ENCODE peak calls at places on chromosomes 6 and 20, in seven cellular contexts. One of them, this sample, is unnamed.

GRCh38 chr20:19828233-19828632 is 70.2 kb downstream of the RIN2 start:
- DNase-seq in right lobe of liver: no peak
- DNase-seq in cardiac fibroblast: peak; percentile 67
- DNase-seq in lower leg skin: no peak
- DNase-seq in psoas muscle: no peak
- DNase-seq in foreskin fibroblast: peak; percentile 23
- DNase-seq in GM23338: no peak
- DNase-seq in this sample: no peak

GRCh38 chr6:32984639-32985389 is 16.4 kb downstream of the BRD2 start:
- DNase-seq in right lobe of liver: peak; percentile 89
- DNase-seq in cardiac fibroblast: peak; percentile 89
- DNase-seq in lower leg skin: peak; percentile 88
- DNase-seq in psoas muscle: peak; percentile 93
- DNase-seq in foreskin fibroblast: peak; percentile 91
- DNase-seq in GM23338: peak; percentile 97
- DNase-seq in this sample: peak; percentile 94

GRCh38 chr6:111950661-111951426 is 77.6 kb upstream of the FYN start:
- DNase-seq in right lobe of liver: no peak
- DNase-seq in cardiac fibroblast: peak; percentile 52
- DNase-seq in lower leg skin: no peak
- DNase-seq in psoas muscle: no peak
- DNase-seq in foreskin fibroblast: peak; percentile 74
- DNase-seq in GM23338: no peak
- DNase-seq in this sample: peak; percentile 11

GRCh38 chr20:12252793-12253192 is 335.1 kb downstream of the BTBD3 start:
- DNase-seq in right lobe of liver: no peak
- DNase-seq in cardiac fibroblast: no peak
- DNase-seq in lower leg skin: no peak
- DNase-seq in psoas muscle: no peak
- DNase-seq in foreskin fibroblast: no peak
- DNase-seq in GM23338: peak; percentile 77
- DNase-seq in this sample: no peak

GRCh38 chr6:129863664-129864063 is 2.5 kb upstream of the TMEM244 start:
- DNase-seq in right lobe of liver: no peak
- DNase-seq in cardiac fibroblast: peak; percentile 83
- DNase-seq in lower leg skin: no peak
- DNase-seq in psoas muscle: no peak
- DNase-seq in foreskin fibroblast: peak; percentile 80
- DNase-seq in GM23338: no peak
- DNase-seq in this sample: no peak

GRCh38 chr6:2542858-2543218 is 207.9 kb downstream of the MYLK4 start:
- DNase-seq in right lobe of liver: no peak
- DNase-seq in cardiac fibroblast: peak; percentile 69
- DNase-seq in lower leg skin: no peak
- DNase-seq in psoas muscle: no peak
- DNase-seq in foreskin fibroblast: peak; percentile 41
- DNase-seq in GM23338: no peak
- DNase-seq in this sample: no peak

GRCh38 chr6:2976060-2976459 is 4.7 kb upstream of the SERPINB6 start:
- DNase-seq in right lobe of liver: no peak
- DNase-seq in cardiac fibroblast: no peak
- DNase-seq in lower leg skin: no peak
- DNase-seq in psoas muscle: no peak
- DNase-seq in foreskin fibroblast: no peak
- DNase-seq in GM23338: no peak
- DNase-seq in this sample: no peak

GRCh38 chr6:36973647-36974046 is 12.3 kb downstream of the MTCH1 start:
- DNase-seq in right lobe of liver: no peak
- DNase-seq in cardiac fibroblast: no peak
- DNase-seq in lower leg skin: no peak
- DNase-seq in psoas muscle: no peak
- DNase-seq in foreskin fibroblast: no peak
- DNase-seq in GM23338: no peak
- DNase-seq in this sample: no peak

GRCh38 chr6:3377536-3378397 is 79.1 kb downstream of the SLC22A23 start:
- DNase-seq in right lobe of liver: no peak
- DNase-seq in cardiac fibroblast: peak; percentile 73
- DNase-seq in lower leg skin: peak; percentile 45
- DNase-seq in psoas muscle: no peak
- DNase-seq in foreskin fibroblast: no peak
- DNase-seq in GM23338: no peak
- DNase-seq in this sample: no peak

GRCh38 chr20:21677781-21678180 is 27.7 kb upstream of the PAX1 start:
- DNase-seq in right lobe of liver: no peak
- DNase-seq in cardiac fibroblast: no peak
- DNase-seq in lower leg skin: no peak
- DNase-seq in psoas muscle: no peak
- DNase-seq in foreskin fibroblast: no peak
- DNase-seq in GM23338: no peak
- DNase-seq in this sample: no peak

GRCh38 chr20:21681219-21681931 is 24.1 kb upstream of the PAX1 start:
- DNase-seq in right lobe of liver: no peak
- DNase-seq in cardiac fibroblast: no peak
- DNase-seq in lower leg skin: peak; percentile 69
- DNase-seq in psoas muscle: peak; percentile 78
- DNase-seq in foreskin fibroblast: no peak
- DNase-seq in GM23338: no peak
- DNase-seq in this sample: no peak

GRCh38 chr20:21684671-21685070 is 20.8 kb upstream of the PAX1 start:
- DNase-seq in right lobe of liver: no peak
- DNase-seq in cardiac fibroblast: no peak
- DNase-seq in lower leg skin: no peak
- DNase-seq in psoas muscle: no peak
- DNase-seq in foreskin fibroblast: no peak
- DNase-seq in GM23338: peak; percentile 63
- DNase-seq in this sample: no peak

GRCh38 chr20:21681932-21682318 is 23.5 kb upstream of the PAX1 start:
- DNase-seq in right lobe of liver: no peak
- DNase-seq in cardiac fibroblast: no peak
- DNase-seq in lower leg skin: no peak
- DNase-seq in psoas muscle: no peak
- DNase-seq in foreskin fibroblast: no peak
- DNase-seq in GM23338: no peak
- DNase-seq in this sample: no peak

GRCh38 chr20:21682576-21682975 is 22.9 kb upstream of the PAX1 start:
- DNase-seq in right lobe of liver: no peak
- DNase-seq in cardiac fibroblast: no peak
- DNase-seq in lower leg skin: peak; percentile 43
- DNase-seq in psoas muscle: peak; percentile 62
- DNase-seq in foreskin fibroblast: no peak
- DNase-seq in GM23338: no peak
- DNase-seq in this sample: no peak
- H3K4me3 ChIP-seq in right lobe of liver: no peak overlapping the region
- H3K4me3 ChIP-seq in cardiac fibroblast: no peak overlapping the region
- H3K4me3 ChIP-seq in lower leg skin: no peak overlapping the region
- H3K4me3 ChIP-seq in psoas muscle: no peak overlapping the region
- H3K4me3 ChIP-seq in foreskin fibroblast: no peak overlapping the region
- H3K4me3 ChIP-seq in GM23338: no peak overlapping the region
- H3K4me3 ChIP-seq in this sample: no peak overlapping the region

GRCh38 chr6:109441069-109441816 is 719 bp downstream of the SMPD2 start:
- DNase-seq in right lobe of liver: peak; percentile 58
- DNase-seq in cardiac fibroblast: peak; percentile 65
- DNase-seq in lower leg skin: peak; percentile 54
- DNase-seq in psoas muscle: peak; percentile 73
- DNase-seq in foreskin fibroblast: peak; percentile 69
- DNase-seq in GM23338: peak; percentile 83
- DNase-seq in this sample: no peak
- TF ChIP-seq CTCF in right lobe of liver: no peak
- TF ChIP-seq CTCF in cardiac fibroblast: peak; percentile 7
- TF ChIP-seq CTCF in lower leg skin: no peak
- TF ChIP-seq CTCF in psoas muscle: no peak
- TF ChIP-seq CTCF in foreskin fibroblast: no peak
- TF ChIP-seq CTCF in GM23338: no peak
- TF ChIP-seq CTCF in this sample: peak; percentile 47

GRCh38 chr6:18444176-18444575 is 57.0 kb downstream of the RNF144B start:
- DNase-seq in right lobe of liver: no peak
- DNase-seq in cardiac fibroblast: no peak
- DNase-seq in lower leg skin: no peak
- DNase-seq in psoas muscle: no peak
- DNase-seq in foreskin fibroblast: no peak
- DNase-seq in GM23338: no peak
- DNase-seq in this sample: no peak
- H3K4me3 ChIP-seq in right lobe of liver: no peak overlapping the region
- H3K4me3 ChIP-seq in cardiac fibroblast: no peak overlapping the region
- H3K4me3 ChIP-seq in lower leg skin: no peak overlapping the region
- H3K4me3 ChIP-seq in psoas muscle: no peak overlapping the region
- H3K4me3 ChIP-seq in foreskin fibroblast: no peak overlapping the region
- H3K4me3 ChIP-seq in GM23338: no peak overlapping the region
- H3K4me3 ChIP-seq in this sample: no peak overlapping the region

DNA sequence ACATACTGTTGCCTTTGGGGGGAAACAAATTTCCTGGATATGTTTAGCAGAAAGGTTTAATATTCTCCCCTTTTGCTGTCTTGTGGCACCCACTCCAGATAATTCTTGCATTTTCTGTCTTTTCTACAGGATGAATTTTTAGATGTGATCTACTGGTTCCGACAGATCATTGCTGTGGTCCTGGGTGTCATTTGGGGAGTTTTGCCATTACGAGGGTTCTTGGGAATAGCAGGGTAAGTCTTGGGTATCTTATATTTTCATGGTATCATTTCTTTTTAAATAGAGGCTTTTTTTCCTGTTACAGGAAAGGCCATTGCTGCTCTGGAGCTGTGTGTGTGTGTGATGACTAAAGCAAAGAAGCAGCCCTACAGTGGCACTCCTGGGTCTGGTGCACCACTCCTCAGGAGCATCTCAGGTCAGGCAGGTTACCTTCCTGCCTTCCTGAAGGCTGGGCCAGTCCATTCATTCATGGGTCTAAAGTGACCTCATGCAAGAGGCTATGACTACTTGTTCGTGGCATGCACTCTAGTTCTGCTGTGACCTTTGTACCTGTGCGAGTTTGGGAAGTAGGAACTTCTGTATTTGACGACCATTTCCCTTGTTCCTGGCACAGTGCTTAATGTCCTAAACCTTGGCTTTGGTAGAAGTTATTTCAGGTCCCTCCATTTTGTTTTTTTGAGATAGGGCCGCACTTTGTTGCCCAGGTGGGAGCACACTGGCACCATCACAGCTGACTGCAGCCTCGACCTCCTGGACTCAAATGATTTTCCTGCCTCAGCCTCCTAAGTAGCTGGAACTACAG is 2.2 kb downstream of the RAB5IF start:
- DNase-seq in right lobe of liver: peak; percentile 31
- DNase-seq in cardiac fibroblast: peak; percentile 15
- DNase-seq in lower leg skin: no peak
- DNase-seq in psoas muscle: no peak
- DNase-seq in foreskin fibroblast: no peak
- DNase-seq in GM23338: no peak
- DNase-seq in this sample: no peak
- TF ChIP-seq CTCF in right lobe of liver: no peak
- TF ChIP-seq CTCF in cardiac fibroblast: no peak
- TF ChIP-seq CTCF in lower leg skin: no peak
- TF ChIP-seq CTCF in psoas muscle: no peak
- TF ChIP-seq CTCF in foreskin fibroblast: no peak
- TF ChIP-seq CTCF in GM23338: no peak
- TF ChIP-seq CTCF in this sample: no peak

DNA sequence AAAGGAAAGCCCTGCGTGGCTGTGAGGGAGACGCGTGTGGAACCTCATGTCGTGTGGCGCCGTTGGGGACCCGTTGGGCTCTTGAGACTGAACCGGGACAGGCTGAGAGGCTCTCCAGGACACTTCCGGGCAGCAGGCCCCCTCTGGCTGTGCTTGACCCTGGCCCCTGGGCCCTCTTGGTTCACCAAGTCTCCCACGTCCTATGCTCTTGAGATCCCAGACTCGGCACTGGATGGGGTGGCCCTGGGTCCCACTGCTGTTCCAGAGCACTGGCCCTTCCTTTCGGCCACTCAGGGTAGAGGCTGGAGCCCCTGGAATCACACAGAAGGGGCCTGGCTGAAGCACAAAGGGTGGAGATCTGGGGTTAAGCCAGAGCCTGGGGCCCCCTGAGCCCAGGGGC is 30.4 kb downstream of the NTSR1 start:
- DNase-seq in right lobe of liver: peak; percentile 17
- DNase-seq in cardiac fibroblast: no peak
- DNase-seq in lower leg skin: no peak
- DNase-seq in psoas muscle: peak; percentile 43
- DNase-seq in foreskin fibroblast: no peak
- DNase-seq in GM23338: no peak
- DNase-seq in this sample: no peak
- H3K4me3 ChIP-seq in right lobe of liver: no peak overlapping the region
- H3K4me3 ChIP-seq in cardiac fibroblast: no peak overlapping the region
- H3K4me3 ChIP-seq in lower leg skin: no peak overlapping the region
- H3K4me3 ChIP-seq in psoas muscle: no peak overlapping the region
- H3K4me3 ChIP-seq in foreskin fibroblast: no peak overlapping the region
- H3K4me3 ChIP-seq in GM23338: no peak overlapping the region
- H3K4me3 ChIP-seq in this sample: no peak overlapping the region

DNA sequence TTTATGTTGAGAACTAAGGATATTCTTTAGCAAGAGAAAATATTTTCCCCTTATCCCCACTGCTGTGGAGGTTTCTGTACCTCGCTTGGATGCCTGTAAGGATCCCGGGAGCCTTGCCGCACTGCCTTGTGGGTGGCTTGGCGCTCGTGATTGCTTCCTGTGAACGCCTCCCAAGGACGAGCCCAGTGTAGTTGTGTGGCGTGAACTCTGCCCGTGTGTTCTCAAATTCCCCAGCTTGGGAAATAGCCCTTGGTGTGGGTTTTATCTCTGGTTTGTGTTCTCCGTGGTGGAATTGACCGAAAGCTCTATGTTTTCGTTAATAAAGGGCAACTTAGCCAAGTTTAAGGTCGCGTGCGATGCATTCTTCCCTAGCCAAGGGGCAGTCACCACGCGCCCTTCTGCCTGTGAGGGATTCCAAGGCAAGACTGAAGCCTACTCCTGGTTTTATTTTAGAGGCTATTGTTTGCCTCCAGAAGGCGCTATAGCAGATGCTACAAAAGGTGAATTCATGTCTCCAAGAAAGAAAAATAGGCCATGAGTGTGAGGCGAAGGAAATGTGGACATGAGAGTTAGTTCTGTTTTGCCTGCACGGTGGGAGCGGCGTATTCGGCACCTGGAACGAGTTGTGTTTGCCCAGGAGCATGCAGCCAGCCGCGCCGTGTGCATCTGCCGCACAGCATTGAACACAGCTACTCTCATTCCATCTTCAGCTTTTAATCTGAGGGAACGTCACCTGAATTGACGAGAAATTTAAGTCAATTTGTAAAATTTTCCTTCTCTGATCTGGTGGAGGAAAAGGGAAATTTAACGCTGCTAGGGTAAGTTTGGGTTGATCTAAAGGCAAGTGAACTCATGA is 40.3 kb upstream of the IRF4 start:
- DNase-seq in right lobe of liver: no peak
- DNase-seq in cardiac fibroblast: no peak
- DNase-seq in lower leg skin: no peak
- DNase-seq in psoas muscle: no peak
- DNase-seq in foreskin fibroblast: no peak
- DNase-seq in GM23338: peak; percentile 49
- DNase-seq in this sample: no peak
- TF ChIP-seq CTCF in right lobe of liver: no peak
- TF ChIP-seq CTCF in cardiac fibroblast: no peak
- TF ChIP-seq CTCF in lower leg skin: no peak
- TF ChIP-seq CTCF in psoas muscle: no peak
- TF ChIP-seq CTCF in foreskin fibroblast: no peak
- TF ChIP-seq CTCF in GM23338: peak; percentile 7
- TF ChIP-seq CTCF in this sample: no peak

DNA sequence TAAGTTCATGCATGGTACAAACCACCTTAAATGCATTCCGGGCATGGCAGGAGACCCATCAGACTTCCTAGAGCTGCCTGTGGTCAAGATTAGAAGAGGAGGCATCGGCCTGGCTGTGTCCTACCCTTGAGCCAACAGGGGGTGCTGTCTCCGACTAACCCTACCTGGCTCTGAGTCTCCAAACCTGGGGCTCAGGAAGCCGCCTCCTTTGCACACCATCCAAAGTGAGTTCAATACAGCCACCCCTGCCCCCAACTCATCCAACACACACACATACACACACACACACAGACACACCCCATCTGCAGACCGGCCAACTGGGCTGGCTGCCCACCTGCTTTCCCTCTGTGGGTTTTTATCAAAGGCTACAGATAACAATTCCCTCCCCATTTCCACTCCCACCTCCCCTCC is 77.0 kb downstream of the JPH2 start:
- DNase-seq in right lobe of liver: no peak
- DNase-seq in cardiac fibroblast: no peak
- DNase-seq in lower leg skin: no peak
- DNase-seq in psoas muscle: no peak
- DNase-seq in foreskin fibroblast: no peak
- DNase-seq in GM23338: peak; percentile 75
- DNase-seq in this sample: no peak
- H3K4me3 ChIP-seq in right lobe of liver: no peak overlapping the region
- H3K4me3 ChIP-seq in cardiac fibroblast: no peak overlapping the region
- H3K4me3 ChIP-seq in lower leg skin: no peak overlapping the region
- H3K4me3 ChIP-seq in psoas muscle: no peak overlapping the region
- H3K4me3 ChIP-seq in foreskin fibroblast: no peak overlapping the region
- H3K4me3 ChIP-seq in GM23338: no peak overlapping the region
- H3K4me3 ChIP-seq in this sample: no peak overlapping the region

This sample was measured in LNCaP clone FGC.